ENCODE peak calls at places on chromosomes 12 and 14, in ten cellular contexts. F is A549, N is right atrium auricular region, A is PC-3, T is H54, G is brain microvascular endothelial cell, L is SK-N-DZ, Y is endothelial cell, X is substantia nigra, O is EH. P is an unnamed sample.

GRCh38 chr12:32604565-32604964 is 74.5 kb upstream of the DNM1L start:
- DNase-seq in F (no peak), N (no peak), A (no peak), T (no peak), G (no peak), L (no peak), Y (no peak), X (no peak), O (no peak), P (no peak)

GRCh38 chr12:102593128-102593527 is 112.8 kb upstream of the IGF1 start:
- DNase-seq in F (no peak), N (no peak), A (no peak), T (no peak), G (no peak), L (no peak), Y (no peak), X (no peak), O (no peak), P (no peak)

GRCh38 chr12:122064034-122064777 is 14.3 kb upstream of the MLXIP start:
- DNase-seq in F (peak), N (peak), A (peak), T (peak), G (peak), L (peak), Y (peak), X (peak), O (peak), P (peak)

GRCh38 chr14:99075061-99075460 is 196.9 kb downstream of the BCL11B start:
- DNase-seq in F (no peak), N (no peak), A (no peak), T (no peak), G (no peak), L (no peak), Y (no peak), X (no peak), O (no peak), P (no peak)

GRCh38 chr12:100348657-100349454 is 8.0 kb upstream of the SLC17A8 start:
- DNase-seq in F (peak), N (no peak), A (peak), T (no peak), G (no peak), L (peak), Y (no peak), X (no peak), O (peak), P (no peak)

GRCh38 chr14:61535470-61535869 is 159.8 kb upstream of the HIF1A start:
- DNase-seq in F (peak), N (no peak), A (no peak), T (no peak), G (no peak), L (no peak), Y (no peak), X (no peak), O (no peak), P (no peak)

GRCh38 chr12:124914392-124915248 is at the start of gene UBC:
- DNase-seq in F (peak), N (peak), A (peak), T (no peak), G (peak), L (peak), Y (peak), X (no peak), O (peak), P (peak)

GRCh38 chr14:68783408-68784297 is 9.2 kb downstream of the ZFP36L1 start:
- DNase-seq in F (peak), N (peak), A (peak), T (no peak), G (no peak), L (no peak), Y (no peak), X (no peak), O (no peak), P (no peak)

GRCh38 chr12:85057370-85057963 is 21.3 kb downstream of the LRRIQ1 start:
- DNase-seq in F (peak), N (no peak), A (peak), T (no peak), G (peak), L (peak), Y (peak), X (no peak), O (peak), P (peak)

GRCh38 chr12:2054091-2055018 is 1.6 kb downstream of the CACNA1C start:
- DNase-seq in F (no peak), N (no peak), A (no peak), T (no peak), G (no peak), L (no peak), Y (no peak), X (no peak), O (no peak), P (peak)

GRCh38 chr12:87704374-87704773 is 324.8 kb downstream of the C12orf50 start:
- DNase-seq in F (no peak), N (no peak), A (peak), T (no peak), G (no peak), L (no peak), Y (no peak), X (no peak), O (no peak), P (no peak)

GRCh38 chr14:54216827-54217226 is 180.0 kb upstream of the CDKN3 start:
- DNase-seq in F (no peak), N (no peak), A (no peak), T (no peak), G (no peak), L (no peak), Y (no peak), X (no peak), O (no peak), P (no peak)

GRCh38 chr12:124632510-124632909 is 65.1 kb upstream of the NCOR2 start:
- DNase-seq in F (peak), N (no peak), A (no peak), T (no peak), G (no peak), L (peak), Y (no peak), X (no peak), O (no peak), P (peak)

GRCh38 chr12:61523276-61523992 is 736.8 kb upstream of the USP15 start:
- DNase-seq in F (no peak), N (no peak), A (no peak), T (no peak), G (no peak), L (no peak), Y (no peak), X (no peak), O (no peak), P (no peak)

GRCh38 chr12:47367912-47368537 is 288.3 kb upstream of the AMIGO2 start:
- DNase-seq in F (no peak), N (no peak), A (no peak), T (no peak), G (no peak), L (no peak), Y (no peak), X (no peak), O (no peak), P (no peak)

GRCh38 chr14:99651953-99652746 is 7.2 kb downstream of the HHIPL1 start:
- DNase-seq in F (no peak), N (no peak), A (no peak), T (no peak), G (no peak), L (no peak), Y (no peak), X (no peak), O (no peak), P (no peak)

GRCh38 chr14:20332386-20332945 is 613 bp downstream of the CCNB1IP1 start:
- DNase-seq in F (no peak), N (no peak), A (no peak), T (no peak), G (no peak), L (no peak), Y (no peak), X (no peak), O (peak), P (peak)

GRCh38 chr12:128178551-128178950 is 88.4 kb upstream of the TMEM132C start:
- DNase-seq in F (no peak), N (no peak), A (peak), T (no peak), G (no peak), L (no peak), Y (no peak), X (no peak), O (no peak), P (no peak)

GRCh38 chr14:106518054-106518943 is 991.9 kb downstream of the TMEM121 start:
- DNase-seq in F (peak), N (no peak), A (no peak), T (no peak), G (no peak), L (no peak), Y (no peak), X (no peak), O (no peak), P (no peak)

P was measured in cardiac muscle cell.